ENCODE peak calls at places on chromosomes 16 and 17, in four cellular contexts. Q is GM06990, Z is cardiac muscle cell, H is kidney. V is an unnamed sample.

GRCh38 chr16:11539635-11540034 is 47.1 kb downstream of the LITAF start:
- DNase-seq in Q (no peak), Z (no peak), H (no peak), V (no peak)

GRCh38 chr16:50862818-50863672 is 121.2 kb downstream of the CYLD start:
- DNase-seq in Q (no peak), Z (no peak), H (peak), V (no peak)

GRCh38 chr17:34665150-34665802 is 85.9 kb downstream of the TMEM132E start:
- DNase-seq in Q (no peak), Z (no peak), H (no peak), V (no peak)

GRCh38 chr16:88785106-88785924 is at the start of gene PIEZO1:
- DNase-seq in Q (peak), Z (peak), H (peak), V (no peak)

GRCh38 chr17:65514541-65514940 is 46.9 kb downstream of the AXIN2 start:
- DNase-seq in Q (no peak), Z (no peak), H (no peak), V (no peak)

GRCh38 chr17:39156491-39156890 is 5.1 kb upstream of the PLXDC1 start:
- DNase-seq in Q (no peak), Z (no peak), H (no peak), V (no peak)

GRCh38 chr16:56795011-56795410 is 65.1 kb downstream of the NUP93 start:
- DNase-seq in Q (no peak), Z (no peak), H (no peak), V (no peak)

GRCh38 chr17:40091691-40092397 is 8.5 kb downstream of the NR1D1 start:
- DNase-seq in Q (no peak), Z (no peak), H (peak), V (no peak)

GRCh38 chr16:82658796-82659195 is 32.0 kb downstream of the CDH13 start:
- DNase-seq in Q (no peak), Z (no peak), H (no peak), V (no peak)

GRCh38 chr16:46857261-46857962 is 26.4 kb upstream of the C16orf87 start:
- DNase-seq in Q (no peak), Z (peak), H (no peak), V (no peak)

GRCh38 chr16:28186752-28187151 is 25.0 kb downstream of the XPO6 start:
- DNase-seq in Q (peak), Z (no peak), H (no peak), V (no peak)

GRCh38 chr16:72847187-72848044 is 200.5 kb downstream of the ZFHX3 start:
- DNase-seq in Q (no peak), Z (peak), H (no peak), V (no peak)
- TF ChIP-seq CTCF in Q (peak), Z (peak), H (peak), V (peak)

GRCh38 chr17:9645858-9646555 is 690 bp downstream of the USP43 start:
- DNase-seq in Q (peak), Z (peak), H (peak), V (no peak)
- TF ChIP-seq CTCF in Q (peak), Z (no peak), H (peak), V (no peak)

DNA sequence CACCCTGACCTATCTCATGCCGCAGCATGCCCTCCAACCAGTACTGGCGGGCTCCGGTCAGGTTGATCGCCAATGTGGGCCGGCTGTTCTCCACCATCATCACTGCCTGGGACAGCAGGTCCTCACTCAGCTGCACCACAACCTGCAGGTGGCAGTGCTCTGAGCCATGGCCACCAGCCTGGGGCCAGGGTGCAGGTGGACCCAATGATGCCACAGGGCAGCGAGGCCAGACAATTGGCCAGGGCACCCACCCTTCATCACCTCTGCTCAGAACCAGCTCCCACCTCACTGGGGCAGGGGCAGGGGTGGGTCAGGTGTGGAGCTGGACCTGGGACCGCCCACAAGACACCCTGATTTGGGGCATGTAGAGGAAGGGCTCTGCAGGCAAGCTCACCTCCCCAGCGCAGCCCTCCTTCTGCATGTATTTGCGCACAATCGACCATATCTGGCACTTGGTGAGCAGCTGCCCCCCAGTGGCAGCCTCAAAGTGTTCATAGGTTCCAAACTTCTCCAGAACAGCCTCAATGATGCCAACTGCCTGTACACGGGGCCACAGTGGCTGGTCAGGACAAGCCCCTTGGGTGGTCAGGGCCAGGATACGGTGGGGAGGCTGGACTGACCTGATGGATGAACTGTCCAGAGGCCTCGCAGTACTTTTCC is 4.2 kb downstream of the MATCAP1 start:
- DNase-seq in Q (no peak), Z (no peak), H (no peak), V (no peak)
- TF ChIP-seq CTCF in Q (peak), Z (no peak), H (no peak), V (peak)

GRCh38 chr16:29842732-29843346 is 20.2 kb downstream of the CDIPT start:
- DNase-seq in Q (no peak), Z (no peak), H (no peak), V (no peak)
- TF ChIP-seq CTCF in Q (no peak), Z (no peak), H (no peak), V (peak)

GRCh38 chr17:28728364-28729200 is at the start of gene NEK8:
- DNase-seq in Q (peak), Z (peak), H (peak), V (peak)

GRCh38 chr17:28726396-28726911 is 421 bp upstream of the TLCD1 start:
- DNase-seq in Q (no peak), Z (peak), H (no peak), V (no peak)

GRCh38 chr17:28725660-28726395 is at the start of gene TLCD1:
- DNase-seq in Q (peak), Z (peak), H (peak), V (no peak)

GRCh38 chr17:28726912-28727726 is 1.1 kb upstream of the TLCD1 start:
- DNase-seq in Q (peak), Z (peak), H (peak), V (peak)

DNA sequence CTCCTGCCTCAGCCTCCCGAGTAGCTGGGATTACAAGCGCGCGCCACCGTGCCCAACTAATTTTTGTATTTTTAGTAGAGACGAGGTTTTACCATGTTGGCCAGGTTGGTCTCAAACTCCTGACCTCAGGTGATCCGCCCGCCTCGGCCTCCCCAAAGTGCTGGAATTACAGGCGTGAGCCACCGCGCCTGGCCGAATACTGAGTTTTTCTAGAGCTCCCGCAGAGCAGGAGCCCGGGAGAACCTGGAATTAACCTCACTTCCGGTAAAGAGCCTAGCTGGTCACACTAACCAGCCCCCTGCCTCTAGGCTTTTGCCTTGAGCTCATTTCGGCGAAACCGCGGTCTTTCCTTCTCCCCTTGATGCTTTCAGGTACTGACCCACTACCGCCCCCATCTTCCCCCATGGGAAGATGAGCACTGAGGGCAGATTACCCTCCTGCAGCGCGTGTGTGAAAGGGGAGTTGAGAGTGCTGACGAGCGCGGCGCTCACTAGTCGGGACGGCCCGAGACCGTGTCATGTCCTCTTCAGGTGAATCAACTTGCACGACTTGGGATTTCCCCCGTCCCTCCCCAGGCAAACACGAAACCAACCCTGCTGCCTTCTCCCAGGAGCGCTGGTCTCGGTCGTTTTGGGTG is 743 bp upstream of the NEK8 start:
- DNase-seq in Q (peak), Z (peak), H (peak), V (peak)
- TF ChIP-seq CTCF in Q (peak), Z (peak), H (no peak), V (peak)

GRCh38 chr16:9949396-9949795 is 232.8 kb downstream of the GRIN2A start:
- DNase-seq in Q (no peak), Z (no peak), H (no peak), V (no peak)

GRCh38 chr16:9941245-9941644 is 241.0 kb downstream of the GRIN2A start:
- DNase-seq in Q (no peak), Z (no peak), H (no peak), V (no peak)

GRCh38 chr16:9943121-9943520 is 239.1 kb downstream of the GRIN2A start:
- DNase-seq in Q (no peak), Z (no peak), H (no peak), V (no peak)

GRCh38 chr16:9948933-9949332 is 233.3 kb downstream of the GRIN2A start:
- DNase-seq in Q (no peak), Z (no peak), H (no peak), V (no peak)

DNA sequence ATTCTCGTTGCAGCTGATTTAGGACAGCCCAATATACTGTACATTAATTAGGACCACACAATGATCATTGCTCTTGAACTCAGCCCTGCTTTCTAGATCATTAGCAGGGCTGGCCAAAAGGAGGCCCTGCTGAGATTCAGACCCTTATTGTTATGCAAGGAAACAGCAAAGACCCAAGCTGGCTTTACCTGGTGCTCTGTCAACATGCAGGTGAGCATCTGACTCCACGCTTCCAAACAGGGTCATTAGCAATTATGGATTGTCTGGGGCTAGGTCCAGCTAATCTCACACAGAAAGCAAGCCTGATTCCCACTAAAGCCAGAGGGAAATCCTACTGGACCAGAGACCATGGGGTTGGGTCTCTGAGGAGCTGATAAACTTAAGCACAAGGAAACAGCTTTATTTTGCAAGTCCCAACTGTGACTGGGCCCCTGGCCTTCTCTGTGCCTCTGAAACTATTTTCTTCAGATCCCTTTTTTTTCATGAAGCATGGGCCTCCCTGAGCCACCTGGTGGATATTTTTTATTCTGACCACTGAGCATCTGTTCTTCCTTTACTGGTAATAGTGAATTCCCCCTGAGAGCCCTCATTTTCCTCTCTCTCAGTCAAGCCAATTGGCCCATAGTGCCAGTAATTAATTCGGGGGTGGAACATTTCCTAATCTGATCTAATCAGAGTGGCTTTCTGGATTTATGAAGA is 236.1 kb downstream of the GRIN2A start:
- DNase-seq in Q (no peak), Z (no peak), H (no peak), V (no peak)
- TF ChIP-seq CTCF in Q (peak), Z (no peak), H (no peak), V (peak)

DNA sequence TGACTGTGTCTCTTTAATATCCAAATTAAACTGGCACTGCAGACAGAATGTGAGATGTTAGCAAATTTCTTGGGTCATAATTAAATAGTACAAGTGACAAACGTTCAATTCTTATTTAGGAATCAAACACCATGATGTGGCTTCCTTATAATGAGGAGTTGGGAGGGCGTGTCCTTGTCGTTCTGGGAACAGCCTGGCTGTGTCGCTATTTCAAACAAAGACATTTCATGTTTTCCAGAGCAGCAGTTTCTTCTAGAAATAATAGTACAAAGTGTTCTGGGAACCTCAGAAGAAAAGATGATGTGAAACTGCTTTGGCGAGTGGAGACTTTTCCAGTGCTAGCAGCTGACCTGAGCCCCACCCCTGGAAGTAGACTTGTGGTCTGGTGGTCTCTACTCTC is 301.7 kb upstream of the N4BP1 start:
- DNase-seq in Q (no peak), Z (peak), H (no peak), V (no peak)
- TF ChIP-seq CTCF in Q (peak), Z (no peak), H (no peak), V (peak)

GRCh38 chr17:45316271-45317112 is at the start of gene MAP3K14:
- DNase-seq in Q (no peak), Z (peak), H (peak), V (no peak)
- TF ChIP-seq CTCF in Q (no peak), Z (peak), H (peak), V (peak)